ENCODE peak calls at places on chromosomes 11 and 22, in five cellular contexts. K is cardiac fibroblast, X is coronary artery, V is upper lobe of left lung, A is left lung. J is an unnamed sample.

GRCh38 chr11:2582436-2582931 is 117.3 kb downstream of the KCNQ1OT1 start:
- DNase-seq in K (no peak), V (peak), A (peak), X (no peak), J (peak)

GRCh38 chr11:12212181-12212820 is 101.9 kb downstream of the MICAL2 start:
- DNase-seq in K (no peak), A (no peak), V (no peak), X (no peak), J (no peak)

GRCh38 chr11:91394718-91395414 is 829.8 kb upstream of the FAT3 start:
- DNase-seq in A (no peak), X (no peak), K (no peak), V (no peak), J (no peak)

GRCh38 chr11:75986966-75987365 is 172.0 kb downstream of the UVRAG start:
- DNase-seq in A (no peak), V (no peak), X (no peak), K (peak), J (no peak)

GRCh38 chr22:40939202-40939601 is 12.0 kb upstream of the RBX1 start:
- DNase-seq in A (no peak), X (no peak), K (no peak), V (no peak), J (no peak)

GRCh38 chr11:106424111-106424510 is 346.6 kb downstream of the AASDHPPT start:
- DNase-seq in V (no peak), A (no peak), X (no peak), K (peak), J (peak)

GRCh38 chr11:73072935-73073481 is 69.1 kb downstream of the FCHSD2 start:
- DNase-seq in K (peak), A (no peak), V (no peak), X (no peak), J (no peak)

GRCh38 chr11:130486981-130487380 is 38.5 kb downstream of the ADAMTS15 start:
- DNase-seq in V (peak), K (no peak), X (no peak), A (no peak), J (no peak)

GRCh38 chr11:45102810-45103621 is 43.4 kb upstream of the PRDM11 start:
- DNase-seq in X (peak), K (peak), V (peak), A (no peak), J (no peak)

GRCh38 chr11:1473011-1473628 is 13.5 kb downstream of the MOB2 start:
- DNase-seq in K (no peak), X (no peak), V (peak), A (no peak), J (no peak)

GRCh38 chr11:69044111-69045013 is 4.4 kb upstream of the TPCN2 start:
- DNase-seq in K (peak), X (peak), A (peak), V (no peak), J (no peak)

DNA sequence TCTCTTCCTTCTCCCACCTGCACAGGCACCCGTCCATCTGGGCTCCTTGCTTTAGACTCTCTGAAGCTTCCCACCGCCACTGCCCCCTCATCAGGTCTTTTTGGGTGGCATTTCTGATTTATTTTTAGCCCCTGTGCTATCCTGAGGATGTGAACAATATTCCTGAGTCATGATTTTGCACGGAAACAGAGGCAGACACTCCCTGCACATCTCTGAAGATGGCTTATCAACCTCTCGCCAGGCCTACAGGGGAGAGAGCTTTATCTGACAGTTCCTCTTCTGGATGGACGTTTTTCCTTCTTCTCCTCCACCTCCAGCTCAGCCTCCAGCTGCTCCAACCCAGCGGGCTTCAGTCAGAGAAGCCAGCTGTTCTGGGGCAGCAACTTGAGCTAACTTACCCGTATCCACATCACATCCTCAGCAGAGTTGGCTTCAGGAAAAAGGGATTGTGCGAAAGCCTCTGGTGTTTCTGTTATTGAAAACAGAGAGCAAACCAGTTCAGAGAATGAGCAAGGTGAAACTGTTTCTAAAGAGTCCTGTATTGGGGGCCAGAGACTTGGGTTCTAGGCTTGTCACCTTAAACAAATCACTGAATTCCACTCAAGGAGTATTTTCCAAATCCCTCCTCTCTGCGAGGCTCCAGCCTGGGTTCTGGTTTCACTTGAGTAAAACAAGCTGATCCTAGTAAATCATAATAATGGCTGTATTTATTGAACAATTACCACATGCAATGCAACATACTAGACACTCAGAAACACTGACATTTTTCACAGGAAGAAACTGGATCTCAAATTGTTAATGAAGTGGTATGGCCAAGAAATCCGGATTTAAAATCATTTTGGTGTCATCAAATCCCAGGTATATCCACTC is 33.2 kb upstream of the ETS1 start:
- DNase-seq in V (no peak), X (no peak), K (peak), A (no peak), J (no peak)
- TF ChIP-seq CTCF in V (no peak), X (no peak), K (no peak), A (no peak), J (no peak)

GRCh38 chr22:28800308-28801041 is at the start of gene XBP1:
- DNase-seq in K (peak), A (peak), V (peak), X (peak), J (peak)
- TF ChIP-seq CTCF in K (no peak), A (no peak), V (no peak), X (no peak), J (no peak)

GRCh38 chr11:119282495-119282894 is 34.4 kb downstream of the MCAM start:
- DNase-seq in A (no peak), X (no peak), V (no peak), K (no peak), J (no peak)

GRCh38 chr11:119288219-119288618 is 28.7 kb downstream of the MCAM start:
- DNase-seq in V (no peak), X (no peak), K (no peak), A (no peak), J (no peak)

GRCh38 chr11:119285431-119285830 is 31.5 kb downstream of the MCAM start:
- DNase-seq in V (no peak), K (no peak), A (no peak), X (no peak), J (no peak)

GRCh38 chr11:119284344-119285157 is 32.4 kb downstream of the MCAM start:
- DNase-seq in V (no peak), A (no peak), X (no peak), K (peak), J (no peak)
- TF ChIP-seq CTCF in V (peak), A (no peak), X (no peak), K (peak), J (peak)

GRCh38 chr11:32430586-32431357 is 4.6 kb downstream of the WT1 start:
- DNase-seq in K (peak), X (no peak), V (peak), A (no peak), J (no peak)
- TF ChIP-seq CTCF in K (peak), X (no peak), V (no peak), A (no peak), J (peak)